ENCODE peak calls at places on chromosomes 13 and 19, in four cellular contexts. One of them, this sample, is unnamed.

GRCh38 chr19:29583196-29584006 is 22.7 kb upstream of the POP4 start:
- DNase-seq in GM12878: no peak
- DNase-seq in K562: no peak
- DNase-seq in HepG2: no peak
- DNase-seq in this sample: no peak

GRCh38 chr13:85417807-85418206 is 381.4 kb downstream of the SLITRK6 start:
- DNase-seq in GM12878: no peak
- DNase-seq in K562: no peak
- DNase-seq in HepG2: no peak
- DNase-seq in this sample: no peak

GRCh38 chr19:50512999-50513745 is 541 bp downstream of the ASPDH start:
- DNase-seq in GM12878: no peak
- DNase-seq in K562: no peak
- DNase-seq in HepG2: no peak
- DNase-seq in this sample: no peak

GRCh38 chr13:63455938-63456337 is 2040.3 kb upstream of the PCDH20 start:
- DNase-seq in GM12878: no peak
- DNase-seq in K562: no peak
- DNase-seq in HepG2: no peak
- DNase-seq in this sample: no peak

GRCh38 chr19:41928221-41928683 is at the start of gene ERFL:
- DNase-seq in GM12878: no peak
- DNase-seq in K562: peak
- DNase-seq in HepG2: no peak
- DNase-seq in this sample: no peak

GRCh38 chr13:30045916-30046704 is 195.7 kb upstream of the UBL3 start:
- DNase-seq in GM12878: no peak
- DNase-seq in K562: no peak
- DNase-seq in HepG2: no peak
- DNase-seq in this sample: no peak

GRCh38 chr13:98584668-98585397 is 7.9 kb upstream of the STK24 start:
- DNase-seq in GM12878: no peak
- DNase-seq in K562: no peak
- DNase-seq in HepG2: no peak
- DNase-seq in this sample: no peak

GRCh38 chr13:79678100-79678499 is 197.1 kb downstream of the NDFIP2 start:
- DNase-seq in GM12878: no peak
- DNase-seq in K562: no peak
- DNase-seq in HepG2: peak
- DNase-seq in this sample: no peak

GRCh38 chr19:6711605-6712004 is 8.8 kb downstream of the C3 start:
- DNase-seq in GM12878: no peak
- DNase-seq in K562: no peak
- DNase-seq in HepG2: no peak
- DNase-seq in this sample: no peak

GRCh38 chr19:611506-611869 is 21.8 kb downstream of the HCN2 start:
- DNase-seq in GM12878: no peak
- DNase-seq in K562: no peak
- DNase-seq in HepG2: no peak
- DNase-seq in this sample: no peak

GRCh38 chr13:79353698-79354097 is 52.4 kb downstream of the RBM26 start:
- DNase-seq in GM12878: no peak
- DNase-seq in K562: no peak
- DNase-seq in HepG2: no peak
- DNase-seq in this sample: no peak

GRCh38 chr13:101703838-101704237 is 251.4 kb downstream of the ITGBL1 start:
- DNase-seq in GM12878: no peak
- DNase-seq in K562: no peak
- DNase-seq in HepG2: no peak
- DNase-seq in this sample: no peak

GRCh38 chr13:101708115-101708514 is 255.6 kb downstream of the ITGBL1 start:
- DNase-seq in GM12878: no peak
- DNase-seq in K562: no peak
- DNase-seq in HepG2: no peak
- DNase-seq in this sample: no peak

GRCh38 chr13:101709952-101710351 is 257.5 kb downstream of the ITGBL1 start:
- DNase-seq in GM12878: no peak
- DNase-seq in K562: no peak
- DNase-seq in HepG2: peak
- DNase-seq in this sample: no peak

GRCh38 chr13:101707659-101708058 is 255.2 kb downstream of the ITGBL1 start:
- DNase-seq in GM12878: no peak
- DNase-seq in K562: no peak
- DNase-seq in HepG2: no peak
- DNase-seq in this sample: no peak

DNA sequence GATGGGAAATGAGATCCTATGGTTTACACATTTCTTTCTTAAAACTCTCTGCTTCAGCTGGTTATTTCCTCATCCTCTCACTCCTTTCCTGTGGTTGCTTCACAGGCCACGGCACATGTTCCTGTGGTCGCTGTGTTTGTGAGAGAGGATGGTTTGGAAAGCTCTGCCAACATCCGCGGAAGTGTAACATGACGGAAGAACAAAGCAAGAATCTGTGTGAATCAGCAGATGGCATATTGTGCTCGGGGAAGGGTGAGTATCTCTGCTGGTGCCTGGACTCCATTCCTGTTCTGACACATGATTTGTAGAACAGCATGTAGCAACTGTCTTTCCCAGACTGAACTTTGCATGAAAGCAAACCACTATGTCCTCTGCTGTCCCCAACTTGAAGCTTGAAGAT is 254.2 kb downstream of the ITGBL1 start:
- DNase-seq in GM12878: no peak
- DNase-seq in K562: no peak
- DNase-seq in HepG2: peak
- DNase-seq in this sample: no peak
- TF ChIP-seq CREM in GM12878: no peak
- TF ChIP-seq CREM in K562: no peak
- TF ChIP-seq CREM in HepG2: no peak
- TF ChIP-seq CREM in this sample: no peak

GRCh38 chr13:43268632-43269031 is 245.2 kb downstream of the DNAJC15 start:
- DNase-seq in GM12878: no peak
- DNase-seq in K562: no peak
- DNase-seq in HepG2: no peak
- DNase-seq in this sample: no peak
- TF ChIP-seq CREM in GM12878: no peak
- TF ChIP-seq CREM in K562: no peak
- TF ChIP-seq CREM in HepG2: no peak
- TF ChIP-seq CREM in this sample: no peak

DNA sequence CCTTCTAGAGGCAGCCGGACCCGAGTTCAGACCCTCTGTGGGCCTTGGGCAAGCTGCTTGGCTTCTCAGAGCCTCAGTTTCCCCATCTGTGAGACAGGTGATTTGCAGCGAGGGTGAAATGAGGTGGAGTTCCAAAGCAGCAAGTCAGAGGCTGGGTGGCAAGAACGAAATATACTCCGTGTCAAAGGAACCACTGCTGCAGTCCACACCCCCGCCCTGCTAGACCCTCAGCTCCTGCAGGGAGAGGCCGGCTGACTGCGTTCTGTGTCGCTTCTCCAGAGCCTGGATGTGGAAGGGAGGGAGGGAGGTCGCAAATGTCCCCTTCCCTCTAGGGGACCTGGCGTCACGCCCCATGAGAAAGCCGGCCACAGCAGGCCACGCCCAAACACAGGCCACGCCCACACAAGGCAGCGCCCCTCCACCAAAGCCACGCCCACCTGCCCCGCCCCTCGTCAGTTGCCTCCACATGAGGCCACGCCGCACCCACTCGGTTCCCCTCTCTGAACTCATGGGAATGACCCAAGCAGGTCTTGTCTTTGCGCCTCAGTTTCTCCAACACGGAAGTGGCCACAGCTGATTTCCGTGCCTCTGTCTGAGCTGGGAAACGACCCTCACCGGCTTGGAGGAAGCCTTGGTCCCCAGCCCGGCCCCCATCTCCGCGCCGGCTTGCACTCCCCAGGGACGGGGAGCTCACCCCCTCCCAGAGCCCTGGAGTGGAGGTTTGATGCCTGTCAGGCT is 38.3 kb upstream of the TCF3 start:
- DNase-seq in GM12878: no peak
- DNase-seq in K562: peak
- DNase-seq in HepG2: no peak
- DNase-seq in this sample: peak
- TF ChIP-seq CREM in GM12878: no peak
- TF ChIP-seq CREM in K562: peak
- TF ChIP-seq CREM in HepG2: no peak
- TF ChIP-seq CREM in this sample: no peak

DNA sequence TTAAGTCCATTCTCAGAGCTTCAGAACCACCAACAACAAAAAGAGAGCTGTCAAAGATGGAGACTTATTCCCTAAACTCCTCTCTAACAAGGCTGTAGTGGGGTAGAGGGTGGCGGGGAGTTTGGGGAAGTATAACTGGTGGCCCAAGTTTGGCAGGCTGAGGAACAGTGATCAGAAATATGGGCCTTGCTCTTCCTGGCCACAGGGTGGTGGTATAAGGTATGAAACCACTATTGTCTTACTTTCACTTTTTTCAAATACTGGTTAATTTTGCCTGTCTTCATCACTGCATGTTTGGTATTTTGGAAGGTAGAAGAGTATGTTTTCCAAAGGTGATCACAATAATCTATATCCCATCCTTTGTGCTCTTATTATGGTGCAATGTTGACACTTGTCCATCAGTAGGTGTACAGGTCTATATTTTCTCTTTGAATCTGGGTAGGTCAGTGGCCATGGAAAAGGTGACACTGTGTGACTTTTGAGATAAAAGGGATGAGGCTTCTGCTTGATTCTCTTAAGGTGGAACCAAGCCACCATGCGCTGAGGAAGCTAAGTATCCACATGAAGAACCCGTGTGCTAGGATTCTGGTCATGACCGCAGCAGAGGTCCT is 23.2 kb upstream of the GPC5 start:
- DNase-seq in GM12878: no peak
- DNase-seq in K562: peak
- DNase-seq in HepG2: no peak
- DNase-seq in this sample: no peak
- TF ChIP-seq CREM in GM12878: no peak
- TF ChIP-seq CREM in K562: no peak
- TF ChIP-seq CREM in HepG2: no peak
- TF ChIP-seq CREM in this sample: no peak

DNA sequence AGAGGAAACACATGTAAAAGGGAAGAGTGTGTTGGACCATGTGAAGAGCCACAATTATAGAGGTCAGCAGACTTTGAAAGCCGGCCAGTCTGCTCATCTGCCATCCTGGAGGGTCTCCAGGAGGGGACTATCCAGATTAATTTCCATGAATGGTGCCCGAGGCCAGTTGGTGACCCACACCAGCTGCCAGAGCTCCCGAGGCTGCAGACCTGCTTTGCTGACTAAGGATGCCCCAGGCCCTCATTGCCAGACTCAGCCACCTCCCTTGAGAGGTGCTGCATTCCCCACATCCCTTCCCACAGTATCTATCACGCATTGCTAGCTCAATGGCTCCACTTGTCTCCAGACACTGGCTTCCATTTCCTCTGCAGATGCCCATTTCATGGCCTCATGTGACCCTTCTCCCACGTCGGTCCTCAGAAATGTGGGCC is 110.3 kb downstream of the NALCN start:
- DNase-seq in GM12878: no peak
- DNase-seq in K562: no peak
- DNase-seq in HepG2: no peak
- DNase-seq in this sample: no peak
- TF ChIP-seq CREM in GM12878: no peak
- TF ChIP-seq CREM in K562: no peak
- TF ChIP-seq CREM in HepG2: no peak
- TF ChIP-seq CREM in this sample: no peak

GRCh38 chr19:2249010-2249866 is at the start of gene AMH:
- DNase-seq in GM12878: no peak
- DNase-seq in K562: no peak
- DNase-seq in HepG2: no peak
- DNase-seq in this sample: no peak
- TF ChIP-seq CREM in GM12878: no peak
- TF ChIP-seq CREM in K562: no peak
- TF ChIP-seq CREM in HepG2: no peak
- TF ChIP-seq CREM in this sample: no peak

DNA sequence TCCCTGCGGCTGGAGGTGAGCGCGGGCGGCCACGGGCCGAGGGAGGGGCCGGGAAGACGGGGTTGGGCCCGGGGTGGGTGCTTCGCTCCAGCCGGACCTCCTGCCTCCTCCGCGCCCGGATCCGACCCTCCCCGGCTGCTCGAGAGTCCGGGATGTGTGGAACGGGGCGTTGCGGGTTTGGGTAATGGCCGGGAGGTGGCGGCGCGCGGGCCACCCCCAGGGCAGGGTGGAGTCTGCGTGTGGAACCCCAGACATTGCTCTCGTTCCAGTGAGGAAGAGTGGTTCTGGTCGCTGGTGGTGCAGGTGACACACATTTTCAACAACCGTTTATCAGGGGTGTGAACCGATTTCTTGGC is 38.8 kb downstream of the ARHGEF7 start:
- DNase-seq in GM12878: no peak
- DNase-seq in K562: peak
- DNase-seq in HepG2: peak
- DNase-seq in this sample: no peak
- TF ChIP-seq CREM in GM12878: no peak
- TF ChIP-seq CREM in K562: no peak
- TF ChIP-seq CREM in HepG2: no peak
- TF ChIP-seq CREM in this sample: no peak

GRCh38 chr13:76758738-76759137 is 127.5 kb downstream of the KCTD12 start:
- DNase-seq in GM12878: no peak
- DNase-seq in K562: no peak
- DNase-seq in HepG2: no peak
- DNase-seq in this sample: no peak

GRCh38 chr13:76762731-76763130 is 123.5 kb downstream of the KCTD12 start:
- DNase-seq in GM12878: no peak
- DNase-seq in K562: no peak
- DNase-seq in HepG2: no peak
- DNase-seq in this sample: no peak

GRCh38 chr13:76754414-76754813 is 131.8 kb downstream of the KCTD12 start:
- DNase-seq in GM12878: no peak
- DNase-seq in K562: no peak
- DNase-seq in HepG2: no peak
- DNase-seq in this sample: no peak

GRCh38 chr13:76759877-76760276 is 126.3 kb downstream of the KCTD12 start:
- DNase-seq in GM12878: no peak
- DNase-seq in K562: no peak
- DNase-seq in HepG2: no peak
- DNase-seq in this sample: no peak

GRCh38 chr13:76758257-76758656 is 127.9 kb downstream of the KCTD12 start:
- DNase-seq in GM12878: no peak
- DNase-seq in K562: no peak
- DNase-seq in HepG2: no peak
- DNase-seq in this sample: no peak
- TF ChIP-seq CREM in GM12878: no peak
- TF ChIP-seq CREM in K562: no peak
- TF ChIP-seq CREM in HepG2: no peak
- TF ChIP-seq CREM in this sample: no peak

GRCh38 chr19:15548648-15549047 is 40.3 kb downstream of the CYP4F22 start:
- DNase-seq in GM12878: no peak
- DNase-seq in K562: no peak
- DNase-seq in HepG2: no peak
- DNase-seq in this sample: no peak

GRCh38 chr19:15551183-15552004 is 43.1 kb downstream of the CYP4F22 start:
- DNase-seq in GM12878: no peak
- DNase-seq in K562: peak
- DNase-seq in HepG2: peak
- DNase-seq in this sample: peak

GRCh38 chr19:15549581-15549980 is 41.3 kb downstream of the CYP4F22 start:
- DNase-seq in GM12878: no peak
- DNase-seq in K562: no peak
- DNase-seq in HepG2: no peak
- DNase-seq in this sample: no peak

GRCh38 chr19:15550847-15551182 is 42.5 kb downstream of the CYP4F22 start:
- DNase-seq in GM12878: no peak
- DNase-seq in K562: peak
- DNase-seq in HepG2: peak
- DNase-seq in this sample: peak

GRCh38 chr19:15550273-15550672 is 41.9 kb downstream of the CYP4F22 start:
- DNase-seq in GM12878: no peak
- DNase-seq in K562: no peak
- DNase-seq in HepG2: no peak
- DNase-seq in this sample: no peak
- TF ChIP-seq CREM in GM12878: no peak
- TF ChIP-seq CREM in K562: no peak
- TF ChIP-seq CREM in HepG2: no peak
- TF ChIP-seq CREM in this sample: no peak